ENCODE peak calls at places on chromosomes 11 and 22, in four cellular contexts. J, D, R and F are unnamed samples.

GRCh38 chr11:34063061-34063795 is 11.7 kb downstream of the CAPRIN1 start:
- DNase-seq in J (no peak), D (no peak), R (no peak), F (no peak)

GRCh38 chr11:19739872-19740271 is 27.2 kb downstream of the NAV2 start:
- DNase-seq in J (no peak), D (no peak), R (no peak), F (no peak)

GRCh38 chr11:44978961-44979331 is 28.3 kb upstream of the TP53I11 start:
- DNase-seq in J (no peak), D (no peak), R (no peak), F (peak; percentile 66)

GRCh38 chr11:9525116-9525515 is 48.4 kb upstream of the WEE1 start:
- DNase-seq in J (no peak), D (no peak), R (no peak), F (no peak)

GRCh38 chr11:16902182-16902581 is 112.0 kb downstream of the PLEKHA7 start:
- DNase-seq in J (no peak), D (no peak), R (peak; percentile 53), F (no peak)

GRCh38 chr11:70445605-70446004 is 47.3 kb downstream of the CTTN start:
- DNase-seq in J (no peak), D (no peak), R (no peak), F (no peak)

GRCh38 chr22:47624277-47625012 is 862.0 kb downstream of the TBC1D22A start:
- DNase-seq in J (no peak), D (no peak), R (no peak), F (peak; percentile 56)

GRCh38 chr11:34633990-34634725 is 13.3 kb downstream of the EHF start:
- DNase-seq in J (no peak), D (no peak), R (no peak), F (no peak)

GRCh38 chr22:33274214-33274828 is 216.1 kb upstream of the SYN3 start:
- DNase-seq in J (no peak), D (no peak), R (peak; percentile 47), F (no peak)

GRCh38 chr22:23205330-23205729 is 25.0 kb downstream of the BCR start:
- DNase-seq in J (no peak), D (no peak), R (no peak), F (no peak)

GRCh38 chr22:24051568-24051967 is 40.5 kb downstream of the CABIN1 start:
- DNase-seq in J (no peak), D (no peak), R (no peak), F (no peak)

GRCh38 chr11:11463397-11463796 is 110.3 kb upstream of the CSNK2A3 start:
- DNase-seq in J (no peak), D (no peak), R (no peak), F (no peak)

GRCh38 chr11:77967753-77968152 is 26.7 kb downstream of the INTS4 start:
- DNase-seq in J (no peak), D (no peak), R (no peak), F (no peak)

GRCh38 chr11:57964660-57965059 is 59.0 kb upstream of the OR9Q1 start:
- DNase-seq in J (no peak), D (no peak), R (no peak), F (no peak)

GRCh38 chr11:109864161-109864661 is 229.0 kb upstream of the ZC3H12C start:
- DNase-seq in J (no peak), D (no peak), R (no peak), F (no peak)

GRCh38 chr22:43225609-43226008 is 38.7 kb upstream of the TTLL12 start:
- DNase-seq in J (no peak), D (no peak), R (no peak), F (no peak)

GRCh38 chr11:108253176-108253575 is 30.3 kb downstream of the ATM start:
- DNase-seq in J (no peak), D (no peak), R (no peak), F (no peak)

GRCh38 chr11:86637976-86638375 is 34.4 kb downstream of the ME3 start:
- DNase-seq in J (no peak), D (no peak), R (peak; percentile 26), F (no peak)

GRCh38 chr11:100793525-100793924 is 106.4 kb downstream of the ARHGAP42 start:
- DNase-seq in J (no peak), D (no peak), R (no peak), F (no peak)

GRCh38 chr11:36363361-36364272 is 67.5 kb downstream of the PRR5L start:
- DNase-seq in J (no peak), D (no peak), R (no peak), F (no peak)

GRCh38 chr11:113906038-113906437 is 1.4 kb downstream of the HTR3B start:
- DNase-seq in J (no peak), D (no peak), R (no peak), F (no peak)

GRCh38 chr22:22357024-22357868 is 112.7 kb downstream of the VPREB1 start:
- DNase-seq in J (peak; percentile 41), D (peak; percentile 58), R (peak; percentile 93), F (peak; percentile 88)

GRCh38 chr11:65150513-65151271 is 16.4 kb upstream of the SYVN1 start:
- DNase-seq in J (no peak), D (no peak), R (peak; percentile 60), F (peak; percentile 97)

GRCh38 chr22:46349681-46350080 is 14.2 kb downstream of the TRMU start:
- DNase-seq in J (no peak), D (no peak), R (no peak), F (peak; percentile 6)

GRCh38 chr11:121486054-121486453 is 33.3 kb upstream of the SORL1-AS1 start:
- DNase-seq in J (no peak), D (no peak), R (no peak), F (no peak)

GRCh38 chr11:111772535-111772934 is 6.3 kb upstream of the PPP2R1B start:
- DNase-seq in J (no peak), D (no peak), R (no peak), F (no peak)

GRCh38 chr11:58286249-58286648 is 18.2 kb upstream of the OR10W1 start:
- DNase-seq in J (no peak), D (no peak), R (no peak), F (no peak)

GRCh38 chr22:42921301-42921700 is 64.2 kb upstream of the ARFGAP3 start:
- DNase-seq in J (no peak), D (no peak), R (no peak), F (no peak)

GRCh38 chr11:110948112-110948511 is 235.9 kb upstream of the ARHGAP20 start:
- DNase-seq in J (no peak), D (no peak), R (no peak), F (no peak)

GRCh38 chr11:28342704-28343103 is 234.5 kb downstream of the METTL15 start:
- DNase-seq in J (no peak), D (no peak), R (no peak), F (no peak)

GRCh38 chr11:98107736-98108135 is 913.0 kb upstream of the CNTN5 start:
- DNase-seq in J (no peak), D (no peak), R (no peak), F (no peak)

GRCh38 chr11:44774131-44774530 is 47.4 kb downstream of the TSPAN18 start:
- DNase-seq in J (no peak), D (no peak), R (no peak), F (no peak)